ENCODE peak calls at places on chromosomes 3 and 15, in seven cellular contexts. K, E, I, G, X, Q and T are unnamed samples.

GRCh38 chr3:45597581-45597980 is 3.0 kb downstream of the LIMD1 start:
- DNase-seq in I (no peak), K (no peak), E (no peak), X (no peak), Q (no peak), G (peak), T (no peak)

GRCh38 chr3:161420746-161421145 is 49.4 kb upstream of the SPTSSB start:
- DNase-seq in I (no peak), Q (no peak), E (no peak), K (no peak), X (no peak), G (no peak), T (peak)

GRCh38 chr3:71025010-71025409 is 558.5 kb downstream of the FOXP1 start:
- DNase-seq in Q (no peak), E (no peak), K (no peak), I (no peak), G (no peak), X (no peak), T (no peak)

GRCh38 chr15:90883526-90883931 is 775 bp upstream of the FES start:
- DNase-seq in Q (no peak), K (no peak), G (no peak), X (no peak), E (no peak), I (peak), T (no peak)

GRCh38 chr3:38805765-38806386 is 10.1 kb downstream of the SCN10A start:
- DNase-seq in K (peak), X (peak), Q (peak), E (peak), I (peak), G (peak), T (peak)

GRCh38 chr15:70091649-70092461 is 5.9 kb downstream of the TLE3 start:
- DNase-seq in G (peak), Q (no peak), X (peak), I (no peak), E (no peak), K (no peak), T (peak)

GRCh38 chr15:82572986-82573385 is 32.7 kb upstream of the RPS17 start:
- DNase-seq in G (no peak), X (no peak), Q (no peak), I (peak), K (no peak), E (no peak), T (no peak)

GRCh38 chr3:123892195-123892594 is 8.1 kb upstream of the MYLK start:
- DNase-seq in Q (no peak), E (no peak), K (no peak), I (no peak), X (no peak), G (no peak), T (no peak)

DNA sequence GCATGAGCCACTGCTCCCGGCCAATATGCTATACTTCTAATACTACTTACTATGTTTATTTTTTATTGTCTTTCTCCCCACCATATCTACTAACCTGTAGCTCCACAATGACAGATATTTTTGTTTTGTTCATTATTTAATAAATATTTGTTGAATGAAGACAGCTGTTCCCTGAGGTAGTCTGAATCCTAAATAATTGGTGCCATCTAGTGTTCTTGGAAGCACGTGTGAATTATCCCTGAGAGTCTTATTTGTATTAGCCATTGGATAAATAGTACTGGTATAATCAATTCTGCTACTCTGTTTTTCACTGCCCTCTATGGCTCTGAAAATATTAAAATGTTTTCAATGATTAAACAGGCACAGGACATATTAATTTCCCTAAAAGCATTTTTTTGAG is 5.6 kb upstream of the APPL1 start:
- DNase-seq in I (peak), X (no peak), G (no peak), Q (no peak), E (no peak), K (no peak), T (no peak)
- TF ChIP-seq CTCF in I (peak), X (no peak), G (no peak), Q (peak), E (peak), K (peak), T (no peak)

GRCh38 chr3:53198996-53199395 is 38.0 kb downstream of the PRKCD start:
- DNase-seq in K (no peak), X (no peak), I (no peak), E (no peak), G (no peak), Q (no peak), T (no peak)

GRCh38 chr3:53201190-53201504 is 40.1 kb downstream of the PRKCD start:
- DNase-seq in Q (no peak), I (no peak), E (no peak), G (no peak), K (no peak), X (no peak), T (no peak)

GRCh38 chr3:53200501-53201189 is 39.6 kb downstream of the PRKCD start:
- DNase-seq in E (no peak), Q (no peak), K (no peak), G (no peak), I (no peak), X (no peak), T (no peak)

GRCh38 chr3:53198256-53198977 is 37.4 kb downstream of the PRKCD start:
- DNase-seq in K (no peak), I (no peak), X (no peak), E (no peak), Q (no peak), G (no peak), T (no peak)

GRCh38 chr3:53199834-53200233 is 38.8 kb downstream of the PRKCD start:
- DNase-seq in E (no peak), Q (no peak), X (no peak), I (no peak), K (no peak), G (no peak), T (no peak)
- TF ChIP-seq CTCF in E (no peak), Q (peak), X (no peak), I (no peak), K (no peak), G (no peak), T (no peak)

DNA sequence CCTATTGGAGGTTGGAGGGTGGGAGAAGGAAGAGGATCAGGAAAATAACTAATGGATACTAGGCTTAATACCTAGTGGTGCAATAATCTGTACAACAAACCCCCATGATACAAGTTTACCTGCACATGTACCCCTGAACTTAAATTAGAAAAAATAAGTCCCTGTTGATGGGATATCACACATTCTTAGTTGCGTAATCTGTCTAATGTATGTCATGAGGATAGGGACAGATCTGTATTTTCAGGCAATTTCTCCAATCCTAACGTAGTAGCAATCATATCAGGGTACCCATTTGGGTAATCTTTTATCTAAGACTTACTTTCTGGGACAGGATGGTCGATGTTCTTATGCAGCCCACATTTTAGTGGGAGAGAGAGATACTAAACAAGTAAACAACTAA is 239.1 kb upstream of the AZI2 start:
- DNase-seq in E (no peak), I (no peak), X (no peak), K (no peak), Q (no peak), G (no peak), T (no peak)
- TF ChIP-seq CTCF in E (no peak), I (no peak), X (no peak), K (no peak), Q (no peak), G (no peak), T (no peak)

GRCh38 chr15:44710236-44711088 is 661 bp downstream of the PATL2 start:
- DNase-seq in G (peak), Q (no peak), E (no peak), K (no peak), X (peak), I (peak), T (no peak)
- TF ChIP-seq CTCF in G (no peak), Q (peak), E (peak), K (peak), X (no peak), I (peak), T (no peak)

GRCh38 chr3:153443961-153444360 is 281.9 kb downstream of the RAP2B start:
- DNase-seq in I (peak), G (no peak), K (no peak), Q (no peak), E (no peak), X (no peak), T (peak)
- TF ChIP-seq CTCF in I (no peak), G (no peak), K (no peak), Q (no peak), E (no peak), X (no peak), T (no peak)

DNA sequence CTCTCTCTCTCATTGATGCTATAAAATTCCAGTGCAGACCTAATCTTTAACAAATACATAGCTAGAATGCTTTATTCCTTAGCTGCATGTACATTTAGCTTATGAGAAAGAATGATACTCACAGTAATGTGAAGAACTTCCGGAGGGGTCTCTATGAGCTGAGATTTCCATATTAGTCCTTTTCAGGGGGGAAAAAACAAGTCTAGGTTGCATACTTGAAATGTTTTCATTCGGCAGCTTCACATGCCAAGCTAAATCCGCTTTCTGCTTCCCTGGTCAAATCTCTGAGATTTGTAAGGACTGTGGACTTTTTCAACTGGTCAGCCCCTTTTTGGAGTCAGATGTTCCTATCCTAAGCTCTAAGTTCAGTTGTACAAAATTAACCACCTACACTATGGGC is 111.5 kb upstream of the COL8A1 start:
- DNase-seq in E (no peak), I (no peak), K (no peak), Q (no peak), X (no peak), G (no peak), T (no peak)
- TF ChIP-seq CTCF in E (no peak), I (no peak), K (no peak), Q (no peak), X (no peak), G (no peak), T (no peak)

GRCh38 chr3:47245271-47245670 is 37.3 kb downstream of the KIF9 start:
- DNase-seq in Q (no peak), E (no peak), K (no peak), I (no peak), X (no peak), G (no peak), T (no peak)

GRCh38 chr3:47251689-47252088 is 30.9 kb downstream of the KIF9 start:
- DNase-seq in I (no peak), Q (no peak), E (no peak), K (no peak), G (no peak), X (no peak), T (no peak)

GRCh38 chr3:47247131-47248064 is 35.2 kb downstream of the KIF9 start:
- DNase-seq in G (no peak), X (no peak), I (no peak), Q (no peak), K (no peak), E (no peak), T (no peak)

GRCh38 chr3:47244531-47245100 is 38.0 kb downstream of the KIF9 start:
- DNase-seq in Q (no peak), G (no peak), X (no peak), I (no peak), E (no peak), K (no peak), T (no peak)

DNA sequence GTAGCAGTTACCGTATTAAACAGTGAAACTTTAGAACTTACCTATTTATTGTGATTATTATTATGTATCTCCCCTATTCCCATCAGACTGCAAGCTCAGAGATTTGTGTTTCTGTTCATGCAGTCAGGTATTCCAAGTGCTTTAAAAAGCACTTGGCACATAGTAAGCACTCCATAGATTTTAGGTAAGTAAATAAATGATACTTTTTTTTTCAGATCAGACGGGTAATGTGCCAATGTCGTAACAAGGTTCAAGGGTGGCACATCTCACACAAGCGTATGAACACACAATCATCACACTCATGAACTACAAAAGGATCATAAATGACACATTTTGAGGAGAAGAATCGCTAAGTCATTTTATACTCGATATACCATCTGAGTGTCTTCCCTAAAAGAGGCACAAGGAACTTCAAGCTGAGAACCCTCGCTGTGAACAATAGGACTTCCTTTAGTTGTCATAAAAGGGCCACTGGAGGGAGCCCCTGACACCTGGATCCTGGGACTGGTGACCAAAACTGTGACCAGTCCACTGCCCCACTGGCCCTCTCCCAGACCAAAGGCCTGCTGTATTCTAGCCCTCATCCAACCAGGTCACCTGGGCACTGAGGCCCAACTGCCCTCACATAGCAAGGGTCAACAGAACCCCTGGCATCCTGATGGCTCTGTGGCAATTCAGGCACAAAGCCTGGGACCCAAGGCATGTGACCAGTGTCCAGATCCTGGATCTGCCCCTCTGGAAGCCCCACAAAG is 32.1 kb downstream of the KIF9 start:
- DNase-seq in K (peak), I (peak), Q (no peak), X (peak), G (peak), E (no peak), T (peak)
- TF ChIP-seq CTCF in K (peak), I (peak), Q (peak), X (no peak), G (no peak), E (peak), T (peak)

DNA sequence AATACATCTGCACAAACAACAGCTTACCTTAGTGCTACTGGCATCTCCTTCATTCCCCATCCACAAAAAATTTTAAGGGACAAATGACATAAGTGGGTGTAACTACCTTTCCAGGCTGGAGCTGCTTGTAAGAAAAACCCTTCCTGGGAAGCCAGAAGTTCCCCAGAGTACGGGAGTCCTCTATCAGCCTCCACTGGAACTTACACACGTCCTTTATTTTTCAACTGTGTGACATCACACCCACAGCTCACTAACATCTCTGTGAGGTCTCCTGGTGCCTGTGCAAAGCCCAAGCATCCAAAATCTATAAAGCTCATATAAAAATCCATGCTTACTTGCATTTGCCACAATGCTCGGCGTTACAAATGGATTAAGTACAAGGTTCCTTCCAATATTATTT is 27.6 kb downstream of the LRIG1 start:
- DNase-seq in G (no peak), K (no peak), E (no peak), Q (no peak), X (no peak), I (no peak), T (no peak)
- TF ChIP-seq CTCF in G (no peak), K (no peak), E (no peak), Q (no peak), X (no peak), I (no peak), T (no peak)

GRCh38 chr3:105827959-105828358 is 40.9 kb downstream of the CBLB start:
- DNase-seq in Q (peak), I (peak), E (no peak), K (peak), G (peak), X (no peak), T (peak)
- TF ChIP-seq CTCF in Q (peak), I (peak), E (peak), K (peak), G (no peak), X (no peak), T (no peak)